ENCODE peak calls at places on chromosome 1, in seven cellular contexts. L is progenitor cell of endocrine pancreas, Q is AG09319, U is kidney, J is K562, E is heart right ventricle, P is hepatocyte. A is an unnamed sample.

GRCh38 chr1:213019450-213019849 is 3.8 kb upstream of the ANGEL2 start:
- DNase-seq in L (no peak), Q (no peak), U (no peak), J (no peak), E (no peak), P (no peak), A (no peak)

GRCh38 chr1:64505232-64505943 is 35.5 kb downstream of the CACHD1 start:
- DNase-seq in L (peak), Q (no peak), U (peak), J (peak), E (peak), P (peak), A (peak)

GRCh38 chr1:202247837-202248795 is 54.5 kb downstream of the LGR6 start:
- DNase-seq in L (no peak), Q (no peak), U (peak), J (no peak), E (no peak), P (no peak), A (no peak)

GRCh38 chr1:197773856-197774255 is 1.4 kb downstream of the DENND1B start:
- DNase-seq in L (no peak), Q (no peak), U (no peak), J (no peak), E (no peak), P (no peak), A (no peak)

GRCh38 chr1:206506803-206507394 is 432 bp upstream of the RASSF5 start:
- DNase-seq in L (no peak), Q (no peak), U (peak), J (no peak), E (no peak), P (no peak), A (no peak)

GRCh38 chr1:114314098-114314497 is 160.4 kb upstream of the SYT6 start:
- DNase-seq in L (no peak), Q (no peak), U (no peak), J (no peak), E (no peak), P (no peak), A (no peak)

GRCh38 chr1:38327559-38327973 is 281.0 kb upstream of the POU3F1 start:
- DNase-seq in L (no peak), Q (no peak), U (no peak), J (no peak), E (no peak), P (no peak), A (no peak)

GRCh38 chr1:85570446-85571180 is 9.9 kb upstream of the CCN1 start:
- DNase-seq in L (no peak), Q (no peak), U (no peak), J (no peak), E (no peak), P (no peak), A (no peak)

GRCh38 chr1:110214454-110215404 is 4.6 kb downstream of the KCNC4 start:
- DNase-seq in L (no peak), Q (no peak), U (no peak), J (no peak), E (no peak), P (peak), A (no peak)

GRCh38 chr1:42168798-42169197 is 4.3 kb upstream of the GUCA2A start:
- DNase-seq in L (no peak), Q (no peak), U (no peak), J (no peak), E (no peak), P (no peak), A (no peak)

GRCh38 chr1:39167632-39168209 is 36.8 kb upstream of the MACF1 start:
- DNase-seq in L (no peak), Q (no peak), U (no peak), J (peak), E (no peak), P (no peak), A (no peak)

GRCh38 chr1:155127105-155127671 is 488 bp upstream of the EFNA1 start:
- DNase-seq in L (peak), Q (no peak), U (peak), J (no peak), E (peak), P (peak), A (no peak)

GRCh38 chr1:36589006-36589405 is 106.3 kb upstream of the CSF3R start:
- DNase-seq in L (no peak), Q (no peak), U (no peak), J (no peak), E (no peak), P (no peak), A (no peak)

GRCh38 chr1:155983191-155984023 is 5.1 kb upstream of the ARHGEF2 start:
- DNase-seq in L (no peak), Q (peak), U (peak), J (peak), E (peak), P (peak), A (no peak)

GRCh38 chr1:61175976-61176375 is 93.6 kb downstream of the NFIA start:
- DNase-seq in L (no peak), Q (no peak), U (no peak), J (peak), E (no peak), P (no peak), A (no peak)

GRCh38 chr1:243734311-243734700 is 115.7 kb downstream of the AKT3 start:
- DNase-seq in L (no peak), Q (no peak), U (no peak), J (no peak), E (no peak), P (no peak), A (no peak)

GRCh38 chr1:154682252-154682651 is 74.3 kb upstream of the ADAR start:
- DNase-seq in L (no peak), Q (no peak), U (no peak), J (no peak), E (no peak), P (no peak), A (no peak)

GRCh38 chr1:192654607-192655389 is 18.9 kb downstream of the RGS13 start:
- DNase-seq in L (no peak), Q (no peak), U (no peak), J (no peak), E (no peak), P (no peak), A (no peak)

GRCh38 chr1:16386454-16387113 is 19.5 kb downstream of the SZRD1 start:
- DNase-seq in L (no peak), Q (peak), U (no peak), J (no peak), E (no peak), P (no peak), A (no peak)

GRCh38 chr1:228838717-228839500 is 103.6 kb downstream of the RHOU start:
- DNase-seq in L (no peak), Q (no peak), U (no peak), J (no peak), E (no peak), P (no peak), A (no peak)

GRCh38 chr1:27257155-27257554 is 22.7 kb downstream of the WDTC1 start:
- DNase-seq in L (no peak), Q (no peak), U (no peak), J (no peak), E (no peak), P (no peak), A (no peak)

GRCh38 chr1:18951818-18952391 is 4.6 kb downstream of the IFFO2 start:
- DNase-seq in L (no peak), Q (no peak), U (peak), J (no peak), E (no peak), P (no peak), A (no peak)

GRCh38 chr1:190373705-190374336 is 103.8 kb downstream of the BRINP3 start:
- DNase-seq in L (no peak), Q (no peak), U (no peak), J (no peak), E (no peak), P (peak), A (no peak)

GRCh38 chr1:53280486-53280885 is 42.2 kb upstream of the MAGOH start:
- DNase-seq in L (no peak), Q (no peak), U (peak), J (no peak), E (no peak), P (no peak), A (no peak)

GRCh38 chr1:6245869-6246496 is 2.0 kb downstream of the HES3 start:
- DNase-seq in L (no peak), Q (no peak), U (peak), J (peak), E (no peak), P (peak), A (no peak)

GRCh38 chr1:43282220-43283195 is 2.9 kb downstream of the C1orf210 start:
- DNase-seq in L (no peak), Q (no peak), U (peak), J (no peak), E (no peak), P (no peak), A (no peak)

GRCh38 chr1:94115254-94115899 is 5.6 kb downstream of the ABCA4 start:
- DNase-seq in L (no peak), Q (no peak), U (no peak), J (no peak), E (no peak), P (no peak), A (peak)

GRCh38 chr1:108120163-108120562 is 80.0 kb downstream of the SLC25A24 start:
- DNase-seq in L (no peak), Q (no peak), U (no peak), J (no peak), E (no peak), P (no peak), A (no peak)

GRCh38 chr1:79259390-79260336 is 253.1 kb upstream of the ADGRL4 start:
- DNase-seq in L (no peak), Q (peak), U (no peak), J (no peak), E (no peak), P (peak), A (no peak)

DNA sequence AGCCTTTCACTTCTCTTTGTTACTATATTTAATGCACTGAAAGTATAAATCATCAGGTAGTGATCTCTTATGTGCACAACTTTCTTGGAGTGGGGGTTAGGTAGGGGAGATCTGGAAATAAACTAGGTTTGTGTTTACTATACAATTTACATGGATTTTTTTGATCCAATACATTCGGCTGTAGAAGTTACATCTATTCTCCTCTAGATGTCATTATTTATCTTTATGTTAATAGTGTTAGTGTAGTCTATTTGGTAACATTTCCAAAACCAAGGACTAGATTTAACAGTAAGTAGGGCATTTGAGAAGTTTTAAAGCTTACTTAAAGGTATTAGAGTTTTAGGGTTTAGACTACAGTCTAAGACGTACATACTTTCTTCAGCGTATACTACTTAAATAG is 5.4 kb downstream of the VPS45 start:
- DNase-seq in L (no peak), Q (no peak), U (no peak), J (no peak), E (no peak), P (no peak), A (no peak)
- TF ChIP-seq CTCF in L (peak), Q (peak), U (peak), J (no peak), E (peak), P (peak), A (peak)

GRCh38 chr1:12442217-12442616 is 175.8 kb downstream of the DHRS3 start:
- DNase-seq in L (no peak), Q (no peak), U (no peak), J (no peak), E (no peak), P (no peak), A (no peak)

GRCh38 chr1:12444329-12444841 is 173.6 kb downstream of the DHRS3 start:
- DNase-seq in L (no peak), Q (no peak), U (no peak), J (no peak), E (no peak), P (no peak), A (no peak)

GRCh38 chr1:12441414-12442105 is 176.4 kb downstream of the DHRS3 start:
- DNase-seq in L (no peak), Q (no peak), U (no peak), J (peak), E (no peak), P (no peak), A (no peak)

GRCh38 chr1:12445257-12445656 is 172.8 kb downstream of the DHRS3 start:
- DNase-seq in L (no peak), Q (no peak), U (no peak), J (no peak), E (no peak), P (no peak), A (no peak)

DNA sequence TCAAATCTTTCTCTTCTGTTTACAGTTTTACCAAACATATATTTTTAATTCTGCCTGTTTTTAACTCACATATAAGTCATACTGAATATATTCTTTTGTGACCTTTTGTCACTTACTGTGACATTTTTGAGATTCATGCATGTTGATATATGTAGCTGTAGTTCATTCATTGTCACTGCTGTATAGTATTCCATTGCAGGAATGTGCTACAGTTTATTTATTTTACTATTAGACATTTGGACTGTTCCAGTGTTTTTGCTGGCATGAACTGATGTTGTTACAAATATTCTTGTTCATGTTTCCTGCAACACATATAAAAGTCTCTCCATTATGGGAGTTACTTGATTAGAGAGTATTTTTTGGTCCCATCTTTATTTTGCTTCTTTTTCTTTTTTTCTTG is 174.9 kb downstream of the DHRS3 start:
- DNase-seq in L (no peak), Q (no peak), U (no peak), J (no peak), E (no peak), P (no peak), A (no peak)
- TF ChIP-seq CTCF in L (no peak), Q (no peak), U (no peak), J (no peak), E (no peak), P (no peak), A (no peak)

GRCh38 chr1:169681094-169681493 is 30.3 kb downstream of the SELL start:
- DNase-seq in L (no peak), Q (no peak), U (no peak), J (no peak), E (no peak), P (no peak), A (no peak)
- TF ChIP-seq CTCF in L (no peak), Q (no peak), U (no peak), J (no peak), E (no peak), P (no peak), A (no peak)

GRCh38 chr1:83761084-83761760 is 237.7 kb downstream of the TTLL7 start:
- DNase-seq in L (no peak), Q (no peak), U (no peak), J (no peak), E (no peak), P (no peak), A (no peak)

GRCh38 chr1:83762419-83762818 is 236.5 kb downstream of the TTLL7 start:
- DNase-seq in L (no peak), Q (no peak), U (no peak), J (no peak), E (no peak), P (no peak), A (no peak)

GRCh38 chr1:83760211-83760978 is 238.5 kb downstream of the TTLL7 start:
- DNase-seq in L (no peak), Q (no peak), U (no peak), J (no peak), E (no peak), P (no peak), A (no peak)

GRCh38 chr1:83761977-83762376 is 237.0 kb downstream of the TTLL7 start:
- DNase-seq in L (no peak), Q (no peak), U (no peak), J (no peak), E (no peak), P (no peak), A (no peak)

DNA sequence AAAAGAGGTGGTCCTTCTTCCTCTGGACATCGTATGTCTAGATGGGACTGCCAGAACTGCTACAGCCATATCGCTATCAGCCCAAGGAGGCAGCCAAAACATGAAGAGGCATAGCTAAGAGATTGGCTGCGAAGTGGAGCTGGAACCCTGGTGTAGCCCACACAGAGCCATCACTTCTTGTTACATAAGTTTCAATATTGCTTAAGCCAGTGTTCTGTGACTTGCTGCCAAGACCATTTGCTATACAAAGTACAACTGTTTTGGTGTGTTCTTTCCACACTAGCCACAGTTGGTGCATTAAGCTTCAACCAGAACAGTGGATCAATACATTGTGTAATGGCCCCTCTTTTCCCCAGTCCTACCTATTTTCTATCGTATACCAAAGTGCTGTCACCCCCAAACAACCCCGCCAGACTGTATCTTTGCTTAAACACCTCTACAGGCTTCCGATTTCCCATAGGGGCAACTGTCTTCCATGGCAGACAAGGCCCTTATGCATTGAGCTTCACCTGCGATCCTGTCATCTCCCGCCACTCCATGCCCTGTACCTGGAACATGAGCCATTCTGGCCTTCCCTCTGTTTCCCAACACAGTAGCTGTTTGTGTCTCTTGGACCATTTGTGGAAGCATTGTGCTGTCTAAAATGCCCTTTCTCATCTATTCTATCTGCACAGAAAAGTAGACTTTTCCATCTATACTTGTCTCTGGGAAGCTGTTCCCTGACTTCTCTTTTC is 241.8 kb downstream of the TTLL7 start:
- DNase-seq in L (no peak), Q (no peak), U (no peak), J (no peak), E (no peak), P (no peak), A (no peak)
- TF ChIP-seq CTCF in L (no peak), Q (no peak), U (no peak), J (no peak), E (no peak), P (no peak), A (no peak)

GRCh38 chr1:46008585-46008984 is 123.8 kb downstream of the PIK3R3 start:
- DNase-seq in L (no peak), Q (no peak), U (no peak), J (no peak), E (no peak), P (no peak), A (no peak)
- TF ChIP-seq CTCF in L (no peak), Q (no peak), U (no peak), J (no peak), E (no peak), P (no peak), A (no peak)

GRCh38 chr1:208217774-208218173 is 26.4 kb downstream of the PLXNA2 start:
- DNase-seq in L (no peak), Q (no peak), U (no peak), J (peak), E (no peak), P (no peak), A (no peak)

GRCh38 chr1:208218237-208219097 is 25.7 kb downstream of the PLXNA2 start:
- DNase-seq in L (no peak), Q (no peak), U (no peak), J (no peak), E (no peak), P (no peak), A (no peak)

GRCh38 chr1:208215393-208215792 is 28.8 kb downstream of the PLXNA2 start:
- DNase-seq in L (no peak), Q (no peak), U (no peak), J (no peak), E (no peak), P (no peak), A (no peak)

GRCh38 chr1:208216062-208216461 is 28.1 kb downstream of the PLXNA2 start:
- DNase-seq in L (no peak), Q (no peak), U (no peak), J (no peak), E (no peak), P (no peak), A (no peak)

GRCh38 chr1:208216806-208217205 is 27.4 kb downstream of the PLXNA2 start:
- DNase-seq in L (no peak), Q (no peak), U (no peak), J (no peak), E (no peak), P (no peak), A (no peak)
- TF ChIP-seq CTCF in L (no peak), Q (no peak), U (no peak), J (no peak), E (no peak), P (no peak), A (no peak)

GRCh38 chr1:236311040-236311439 is 29.3 kb upstream of the ERO1B start:
- DNase-seq in L (no peak), Q (no peak), U (no peak), J (peak), E (no peak), P (no peak), A (no peak)
- TF ChIP-seq CTCF in L (no peak), Q (no peak), U (no peak), J (peak), E (no peak), P (no peak), A (no peak)

DNA sequence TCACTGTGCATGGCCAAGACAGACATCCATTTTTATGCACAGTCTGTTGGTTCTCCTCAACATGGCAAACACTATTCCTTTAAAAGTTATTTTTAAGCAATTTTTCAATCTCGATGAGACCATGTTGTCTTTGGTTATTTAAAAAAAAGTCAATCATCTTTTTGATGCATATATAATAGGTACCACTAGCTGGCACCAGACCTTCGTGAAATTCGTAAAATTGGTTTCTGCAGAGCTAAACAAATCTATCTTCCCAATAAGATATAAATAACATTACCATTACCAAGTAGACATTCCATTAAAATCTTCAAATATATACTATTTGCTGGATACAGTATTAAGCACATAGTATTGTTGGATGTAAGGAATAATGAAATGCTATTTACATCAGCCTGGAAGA is 220.0 kb upstream of the GREM2 start:
- DNase-seq in L (no peak), Q (no peak), U (no peak), J (no peak), E (no peak), P (no peak), A (no peak)
- TF ChIP-seq CTCF in L (no peak), Q (no peak), U (no peak), J (no peak), E (no peak), P (no peak), A (peak)

GRCh38 chr1:163872067-163872466 is 550.3 kb downstream of the NUF2 start:
- DNase-seq in L (no peak), Q (peak), U (no peak), J (no peak), E (no peak), P (no peak), A (no peak)
- TF ChIP-seq CTCF in L (no peak), Q (no peak), U (no peak), J (no peak), E (no peak), P (no peak), A (no peak)